ENCODE peak calls at places on chromosomes 12 and 14, in six cellular contexts. Q is pancreas; S is HTR-8/SVneo; H is 8988T; O is kidney epithelial cell; C is stimulated activated naive CD4-positive, alpha-beta T cell. M is an unnamed sample.

GRCh38 chr12:174596-174995 is 39.4 kb downstream of the SLC6A12 start:
- DNase-seq in Q (no peak), S (no peak), H (no peak), O (no peak), C (no peak), M (no peak)

GRCh38 chr14:61268797-61269196 is 12.3 kb downstream of the TMEM30B start:
- DNase-seq in Q (no peak), S (no peak), H (no peak), O (no peak), C (no peak), M (no peak)

GRCh38 chr12:2813573-2814185 is 1.2 kb downstream of the ITFG2 start:
- DNase-seq in Q (no peak), S (peak; percentile 75), H (no peak), O (no peak), C (peak; percentile 26), M (peak; percentile 20)

GRCh38 chr12:66859751-66860440 is 181.0 kb upstream of the GRIP1 start:
- DNase-seq in Q (no peak), S (no peak), H (no peak), O (no peak), C (no peak), M (no peak)

GRCh38 chr12:13436696-13437391 is 240.3 kb downstream of the EMP1 start:
- DNase-seq in Q (no peak), S (no peak), H (no peak), O (no peak), C (no peak), M (no peak)

GRCh38 chr12:6328945-6329692 is 12.8 kb downstream of the TNFRSF1A start:
- DNase-seq in Q (no peak), S (no peak), H (no peak), O (no peak), C (no peak), M (no peak)

GRCh38 chr14:55512421-55512820 is 67.6 kb upstream of the KTN1 start:
- DNase-seq in Q (no peak), S (no peak), H (no peak), O (no peak), C (no peak), M (no peak)

GRCh38 chr12:118964988-118965387 is 16.4 kb upstream of the SRRM4 start:
- DNase-seq in Q (no peak), S (no peak), H (no peak), O (no peak), C (no peak), M (no peak)

GRCh38 chr12:98578821-98579220 is 14.7 kb upstream of the SLC25A3 start:
- DNase-seq in Q (no peak), S (no peak), H (no peak), O (no peak), C (no peak), M (no peak)

GRCh38 chr12:107533218-107533617 is 152.4 kb upstream of the PWP1 start:
- DNase-seq in Q (no peak), S (no peak), H (no peak), O (no peak), C (no peak), M (no peak)

GRCh38 chr14:22221508-22221907 is 367.5 kb downstream of the DAD1 start:
- DNase-seq in Q (no peak), S (no peak), H (no peak), O (no peak), C (no peak), M (no peak)

GRCh38 chr14:88045705-88046104 is 40.8 kb downstream of the GPR65 start:
- DNase-seq in Q (no peak), S (no peak), H (no peak), O (no peak), C (no peak), M (no peak)

GRCh38 chr14:49579841-49580240 is 6.3 kb downstream of the RPS29 start:
- DNase-seq in Q (no peak), S (no peak), H (no peak), O (no peak), C (no peak), M (no peak)

GRCh38 chr12:31589896-31590729 is 823 bp downstream of the DENND5B start:
- DNase-seq in Q (peak; percentile 82), S (peak; percentile 57), H (peak; percentile 73), O (no peak), C (no peak), M (no peak)

GRCh38 chr14:91606851-91607250 is 96.7 kb upstream of the PPP4R3A start:
- DNase-seq in Q (no peak), S (no peak), H (no peak), O (no peak), C (no peak), M (no peak)

GRCh38 chr14:22184157-22185025 is 404.6 kb downstream of the DAD1 start:
- DNase-seq in Q (no peak), S (no peak), H (no peak), O (no peak), C (no peak), M (no peak)

GRCh38 chr12:56953314-56953713 is 4.1 kb downstream of the RDH16 start:
- DNase-seq in Q (no peak), S (no peak), H (no peak), O (no peak), C (no peak), M (no peak)

GRCh38 chr14:104096751-104097700 is 11.5 kb downstream of the ASPG start:
- DNase-seq in Q (peak; percentile 17), S (no peak), H (no peak), O (no peak), C (no peak), M (no peak)

GRCh38 chr14:63737582-63738006 is 9.7 kb upstream of the SGPP1 start:
- DNase-seq in Q (no peak), S (no peak), H (no peak), O (no peak), C (no peak), M (no peak)

M was measured in T-cell.